ENCODE peak calls at places on chromosomes 11 and 22, in four cellular contexts. One of them, this sample, is unnamed.

GRCh38 chr11:59706518-59707285 is 6.9 kb downstream of the OR10V1 start:
- DNase-seq in HepG2: no peak
- DNase-seq in H1: no peak
- DNase-seq in GM12878: no peak
- DNase-seq in this sample: no peak

GRCh38 chr11:121615506-121615905 is 162.7 kb upstream of the SORL1-AS1 start:
- DNase-seq in HepG2: no peak
- DNase-seq in H1: no peak
- DNase-seq in GM12878: no peak
- DNase-seq in this sample: no peak

GRCh38 chr11:73203322-73203721 is 14.8 kb upstream of the P2RY2 start:
- DNase-seq in HepG2: no peak
- DNase-seq in H1: no peak
- DNase-seq in GM12878: no peak
- DNase-seq in this sample: no peak

GRCh38 chr11:35246725-35247124 is 107.8 kb downstream of the CD44 start:
- DNase-seq in GM12878: no peak
- DNase-seq in H1: no peak
- DNase-seq in HepG2: no peak
- DNase-seq in this sample: no peak

GRCh38 chr11:128575174-128575955 is 12.0 kb downstream of the ETS1 start:
- DNase-seq in HepG2: no peak
- DNase-seq in GM12878: no peak
- DNase-seq in H1: no peak
- DNase-seq in this sample: no peak

GRCh38 chr11:114134870-114135269 is 75.4 kb downstream of the ZBTB16 start:
- DNase-seq in HepG2: no peak
- DNase-seq in GM12878: no peak
- DNase-seq in H1: no peak
- DNase-seq in this sample: no peak

GRCh38 chr11:65215441-65216076 is 33.8 kb downstream of the CAPN1 start:
- DNase-seq in H1: no peak
- DNase-seq in HepG2: no peak
- DNase-seq in GM12878: no peak
- DNase-seq in this sample: no peak

GRCh38 chr11:78995166-78995565 is 420.5 kb upstream of the NARS2 start:
- DNase-seq in H1: no peak
- DNase-seq in GM12878: no peak
- DNase-seq in HepG2: no peak
- DNase-seq in this sample: no peak

GRCh38 chr11:92557848-92558247 is 333.2 kb downstream of the FAT3 start:
- DNase-seq in GM12878: no peak
- DNase-seq in H1: no peak
- DNase-seq in HepG2: no peak
- DNase-seq in this sample: no peak

GRCh38 chr11:62553839-62554361 is 7.3 kb upstream of the AHNAK start:
- DNase-seq in HepG2: no peak
- DNase-seq in GM12878: no peak
- DNase-seq in H1: no peak
- DNase-seq in this sample: no peak

GRCh38 chr22:27372969-27373670 is 428.4 kb downstream of the MN1 start:
- DNase-seq in GM12878: no peak
- DNase-seq in HepG2: peak; percentile 81
- DNase-seq in H1: peak; percentile 84
- DNase-seq in this sample: no peak

GRCh38 chr22:32661296-32661695 is 140.2 kb upstream of the TIMP3 start:
- DNase-seq in H1: peak; percentile 9
- DNase-seq in HepG2: no peak
- DNase-seq in GM12878: no peak
- DNase-seq in this sample: no peak

GRCh38 chr11:117058761-117059233 is 39.4 kb downstream of the SIK3 start:
- DNase-seq in H1: no peak
- DNase-seq in HepG2: no peak
- DNase-seq in GM12878: no peak
- DNase-seq in this sample: no peak

GRCh38 chr11:118438314-118438931 is 2.1 kb downstream of the KMT2A start:
- DNase-seq in H1: no peak
- DNase-seq in HepG2: no peak
- DNase-seq in GM12878: no peak
- DNase-seq in this sample: peak; percentile 54

GRCh38 chr11:12835286-12835685 is 161.1 kb downstream of the TEAD1 start:
- DNase-seq in H1: no peak
- DNase-seq in GM12878: no peak
- DNase-seq in HepG2: no peak
- DNase-seq in this sample: no peak

GRCh38 chr11:130213979-130214281 is 54.3 kb downstream of the ST14 start:
- DNase-seq in HepG2: no peak
- DNase-seq in GM12878: no peak
- DNase-seq in H1: no peak
- DNase-seq in this sample: no peak

GRCh38 chr11:96050435-96051182 is 126.7 kb upstream of the MTMR2 start:
- DNase-seq in HepG2: peak; percentile 76
- DNase-seq in H1: no peak
- DNase-seq in GM12878: no peak
- DNase-seq in this sample: no peak

GRCh38 chr22:24465975-24466374 is 29.2 kb upstream of the UPB1 start:
- DNase-seq in HepG2: no peak
- DNase-seq in H1: no peak
- DNase-seq in GM12878: no peak
- DNase-seq in this sample: no peak

GRCh38 chr11:31861011-31861410 is 49.9 kb upstream of the PAX6 start:
- DNase-seq in GM12878: no peak
- DNase-seq in HepG2: no peak
- DNase-seq in H1: no peak
- DNase-seq in this sample: no peak

GRCh38 chr11:104653011-104653806 is 245.1 kb downstream of the CASP12 start:
- DNase-seq in HepG2: no peak
- DNase-seq in GM12878: no peak
- DNase-seq in H1: no peak
- DNase-seq in this sample: no peak

GRCh38 chr22:28139993-28140392 is 220.9 kb upstream of the PITPNB start:
- DNase-seq in H1: no peak
- DNase-seq in HepG2: no peak
- DNase-seq in GM12878: no peak
- DNase-seq in this sample: no peak

GRCh38 chr11:126357055-126357962 is 1.8 kb downstream of the ST3GAL4 start:
- DNase-seq in GM12878: no peak
- DNase-seq in HepG2: no peak
- DNase-seq in H1: no peak
- DNase-seq in this sample: no peak

GRCh38 chr11:44269369-44270351 is 40.3 kb downstream of the ALX4 start:
- DNase-seq in H1: no peak
- DNase-seq in HepG2: no peak
- DNase-seq in GM12878: no peak
- DNase-seq in this sample: no peak

GRCh38 chr11:8230178-8230859 is 33.4 kb downstream of the LMO1 start:
- DNase-seq in H1: no peak
- DNase-seq in GM12878: no peak
- DNase-seq in HepG2: no peak
- DNase-seq in this sample: no peak

GRCh38 chr11:72446929-72447753 is 12.8 kb upstream of the CLPB start:
- DNase-seq in GM12878: no peak
- DNase-seq in HepG2: peak; percentile 62
- DNase-seq in H1: no peak
- DNase-seq in this sample: peak; percentile 67

GRCh38 chr11:95154514-95154913 is 64.9 kb downstream of the ENDOD1 start:
- DNase-seq in HepG2: peak; percentile 39
- DNase-seq in H1: no peak
- DNase-seq in GM12878: no peak
- DNase-seq in this sample: peak; percentile 63

GRCh38 chr22:43867839-43868652 is 5.7 kb upstream of the SULT4A1 start:
- DNase-seq in GM12878: no peak
- DNase-seq in H1: peak; percentile 71
- DNase-seq in HepG2: no peak
- DNase-seq in this sample: peak; percentile 75

GRCh38 chr22:47355388-47355725 is 592.9 kb downstream of the TBC1D22A start:
- DNase-seq in HepG2: no peak
- DNase-seq in H1: no peak
- DNase-seq in GM12878: no peak
- DNase-seq in this sample: no peak

GRCh38 chr11:116239247-116239646 is 533.5 kb downstream of the BUD13 start:
- DNase-seq in GM12878: no peak
- DNase-seq in H1: no peak
- DNase-seq in HepG2: no peak
- DNase-seq in this sample: no peak

GRCh38 chr11:61888043-61888442 is 3.3 kb downstream of the FADS3 start:
- DNase-seq in HepG2: no peak
- DNase-seq in H1: no peak
- DNase-seq in GM12878: no peak
- DNase-seq in this sample: no peak

GRCh38 chr11:16561150-16561549 is 177.3 kb upstream of the C11orf58 start:
- DNase-seq in GM12878: no peak
- DNase-seq in HepG2: no peak
- DNase-seq in H1: no peak
- DNase-seq in this sample: no peak

GRCh38 chr11:61688368-61689163 is 8.4 kb downstream of the DAGLA start:
- DNase-seq in GM12878: no peak
- DNase-seq in HepG2: no peak
- DNase-seq in H1: no peak
- DNase-seq in this sample: no peak

GRCh38 chr22:27581688-27582087 is 219.9 kb downstream of the MN1 start:
- DNase-seq in GM12878: no peak
- DNase-seq in H1: no peak
- DNase-seq in HepG2: no peak
- DNase-seq in this sample: no peak

GRCh38 chr11:75078233-75078632 is 18.4 kb downstream of the OR2AT4 start:
- DNase-seq in HepG2: no peak
- DNase-seq in GM12878: no peak
- DNase-seq in H1: no peak
- DNase-seq in this sample: no peak

GRCh38 chr11:7677801-7678201 is 4.5 kb upstream of the CYB5R2 start:
- DNase-seq in HepG2: no peak
- DNase-seq in GM12878: no peak
- DNase-seq in H1: no peak
- DNase-seq in this sample: no peak

GRCh38 chr11:30535818-30536217 is 50.3 kb downstream of the MPPED2 start:
- DNase-seq in H1: no peak
- DNase-seq in GM12878: no peak
- DNase-seq in HepG2: no peak
- DNase-seq in this sample: no peak

GRCh38 chr11:91857194-91857593 is 367.4 kb upstream of the FAT3 start:
- DNase-seq in GM12878: no peak
- DNase-seq in H1: no peak
- DNase-seq in HepG2: no peak
- DNase-seq in this sample: no peak

GRCh38 chr11:57482782-57483569 is 22.6 kb downstream of the RTN4RL2 start:
- DNase-seq in HepG2: no peak
- DNase-seq in H1: no peak
- DNase-seq in GM12878: no peak
- DNase-seq in this sample: no peak
- TF ChIP-seq SP1 in HepG2: no peak
- TF ChIP-seq SP1 in H1: no peak
- TF ChIP-seq SP1 in GM12878: no peak
- TF ChIP-seq SP1 in this sample: no peak

DNA sequence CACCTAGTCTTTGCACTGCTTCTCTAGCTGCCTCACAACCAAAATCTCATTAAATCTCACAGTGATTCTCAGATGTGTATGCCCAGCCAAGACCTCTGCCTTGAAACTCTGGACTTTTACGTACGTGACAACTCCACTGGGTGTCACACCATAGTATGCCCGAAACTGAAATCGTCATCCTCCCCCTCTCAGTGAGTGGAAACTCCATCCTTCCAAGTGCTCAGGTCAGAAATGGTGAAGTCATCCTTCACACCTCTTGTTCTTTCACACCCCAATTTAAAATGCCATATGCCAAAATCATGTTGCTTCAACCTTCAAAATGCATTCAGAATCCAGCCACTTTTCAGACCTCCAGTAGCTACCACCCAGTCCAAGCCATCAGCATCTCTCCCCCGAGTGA is 42.5 kb downstream of the SFI1 start:
- DNase-seq in HepG2: no peak
- DNase-seq in GM12878: peak; percentile 58
- DNase-seq in H1: no peak
- DNase-seq in this sample: no peak
- TF ChIP-seq SUZ12 in HepG2: no peak
- TF ChIP-seq SUZ12 in GM12878: no peak
- TF ChIP-seq SUZ12 in H1: no peak
- TF ChIP-seq SUZ12 in this sample: no peak

DNA sequence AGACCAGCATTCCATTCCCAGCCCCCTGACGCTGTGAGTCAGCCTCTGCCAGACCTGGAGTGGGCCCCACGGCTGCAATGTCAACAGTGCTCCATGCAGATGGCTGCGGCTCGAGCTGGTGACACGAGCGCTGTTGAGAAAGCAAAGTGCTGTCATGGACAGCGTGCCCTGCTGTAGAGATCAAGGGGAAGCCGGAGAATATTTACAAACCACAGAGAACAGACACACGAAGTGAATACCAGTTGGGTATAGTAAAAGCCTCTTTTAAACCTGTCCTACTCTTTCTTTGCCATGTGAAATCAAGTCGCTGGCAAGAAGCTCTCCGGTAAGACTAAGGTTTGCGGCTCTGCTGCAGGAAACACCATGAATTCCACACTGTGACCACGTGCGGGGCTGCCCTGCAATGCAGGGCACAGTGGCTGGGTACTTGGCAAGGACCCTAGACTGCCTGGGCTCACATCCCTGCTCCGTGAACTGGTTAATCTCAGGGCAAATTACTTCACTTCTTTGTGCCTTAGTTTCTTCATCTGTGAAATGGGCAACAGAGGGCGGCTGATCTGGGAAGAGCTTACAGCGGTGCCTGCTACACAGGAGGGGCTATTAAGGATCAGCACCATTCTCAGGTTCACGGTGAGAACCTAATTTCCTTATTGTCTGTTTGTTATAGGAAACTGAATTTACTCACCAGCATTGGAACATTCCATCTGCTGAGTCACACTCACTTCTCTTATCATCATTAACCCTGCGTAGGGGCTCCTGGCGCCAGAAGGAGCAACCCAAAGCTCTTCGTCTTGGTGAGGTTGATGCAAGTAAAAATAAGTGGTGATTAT is 27.8 kb upstream of the ELFN2 start:
- DNase-seq in HepG2: peak; percentile 88
- DNase-seq in H1: no peak
- DNase-seq in GM12878: no peak
- DNase-seq in this sample: no peak
- TF ChIP-seq SP1 in HepG2: peak; percentile 58
- TF ChIP-seq SP1 in H1: no peak
- TF ChIP-seq SP1 in GM12878: no peak
- TF ChIP-seq SP1 in this sample: no peak

DNA sequence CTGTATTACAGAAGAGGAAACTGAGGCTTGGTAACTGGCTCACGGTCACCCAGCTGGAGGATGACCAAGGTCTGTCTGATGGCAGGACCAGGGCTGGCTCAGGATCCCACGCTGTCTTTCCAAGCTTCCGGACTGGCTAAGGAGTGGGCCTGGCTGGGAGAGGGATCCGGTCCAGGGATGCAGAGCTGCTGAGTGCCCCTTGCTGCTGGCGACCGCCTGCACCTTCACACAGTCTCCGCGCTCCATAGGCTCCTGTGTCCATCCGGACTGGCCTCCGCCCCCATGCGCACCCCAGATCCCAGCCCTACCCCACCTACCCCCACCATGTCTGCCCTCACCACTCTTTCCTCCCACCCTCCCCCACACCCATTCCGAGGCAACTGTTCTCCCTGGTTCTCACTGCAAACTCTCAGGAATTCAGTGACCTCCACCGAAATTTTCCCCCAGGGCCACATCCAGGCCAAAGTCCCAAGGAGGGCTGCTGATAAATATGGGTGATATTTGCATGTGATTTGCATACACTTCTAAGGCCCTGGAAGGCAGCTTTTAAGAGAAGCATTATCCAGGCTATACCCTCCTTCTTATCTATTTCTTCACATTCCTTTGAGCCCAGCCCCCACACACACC is 48.5 kb upstream of the SLC35C1 start:
- DNase-seq in HepG2: no peak
- DNase-seq in GM12878: no peak
- DNase-seq in H1: no peak
- DNase-seq in this sample: no peak
- TF ChIP-seq SUZ12 in HepG2: no peak
- TF ChIP-seq SUZ12 in GM12878: no peak
- TF ChIP-seq SUZ12 in H1: no peak
- TF ChIP-seq SUZ12 in this sample: no peak